ENCODE peak calls at places on chromosomes 11 and 22, in five cellular contexts. L is activated CD4-positive, CD25-positive, alpha-beta regulatory T cell; Q is Calu3; C is CMK; B is neural progenitor cell. G is an unnamed sample.

GRCh38 chr11:111298466-111299110 is at the start of gene POU2AF3:
- DNase-seq in L (no peak), Q (no peak), C (no peak), B (no peak), G (no peak)

GRCh38 chr11:119295178-119295577 is 21.8 kb downstream of the MCAM start:
- DNase-seq in L (no peak), Q (no peak), C (no peak), B (no peak), G (no peak)

GRCh38 chr11:130554241-130555055 is 106.0 kb downstream of the ADAMTS15 start:
- DNase-seq in L (no peak), Q (no peak), C (no peak), B (no peak), G (no peak)

GRCh38 chr22:38572065-38572464 is 2.1 kb upstream of the DMC1 start:
- DNase-seq in L (peak; percentile 2), Q (peak; percentile 48), C (peak; percentile 17), B (peak; percentile 69), G (peak; percentile 62)

GRCh38 chr11:116145187-116145865 is 627.5 kb downstream of the BUD13 start:
- DNase-seq in L (no peak), Q (no peak), C (no peak), B (no peak), G (no peak)

GRCh38 chr11:57336111-57336666 is 497 bp upstream of the SSRP1 start:
- DNase-seq in L (no peak), Q (no peak), C (no peak), B (no peak), G (no peak)

GRCh38 chr11:46363455-46363920 is 16.2 kb downstream of the DGKZ start:
- DNase-seq in L (no peak), Q (peak; percentile 93), C (no peak), B (no peak), G (no peak)

GRCh38 chr22:43293661-43294392 is 49.3 kb downstream of the SCUBE1 start:
- DNase-seq in L (no peak), Q (no peak), C (no peak), B (peak; percentile 26), G (peak; percentile 72)

GRCh38 chr11:32830413-32830738 is 649 bp downstream of the PRRG4 start:
- DNase-seq in L (no peak), Q (peak; percentile 63), C (no peak), B (no peak), G (no peak)

GRCh38 chr11:117520201-117520600 is 192.5 kb downstream of the CEP164 start:
- DNase-seq in L (no peak), Q (no peak), C (no peak), B (no peak), G (no peak)

GRCh38 chr11:76658231-76658630 is 12.3 kb downstream of the LRRC32 start:
- DNase-seq in L (no peak), Q (no peak), C (no peak), B (no peak), G (no peak)

GRCh38 chr11:85589373-85589772 is 37.8 kb downstream of the DLG2 start:
- DNase-seq in L (no peak), Q (no peak), C (no peak), B (peak; percentile 58), G (no peak)

GRCh38 chr11:117885777-117886176 is 9.3 kb upstream of the FXYD6 start:
- DNase-seq in L (no peak), Q (no peak), C (no peak), B (no peak), G (no peak)

GRCh38 chr11:64078905-64079304 is 43.2 kb downstream of the FLRT1 start:
- DNase-seq in L (no peak), Q (no peak), C (no peak), B (no peak), G (no peak)

GRCh38 chr22:19224985-19225384 is 46.4 kb upstream of the SLC25A1 start:
- DNase-seq in L (no peak), Q (no peak), C (no peak), B (no peak), G (no peak)

GRCh38 chr11:35036642-35037041 is 102.3 kb upstream of the CD44 start:
- DNase-seq in L (no peak), Q (no peak), C (no peak), B (no peak), G (no peak)

GRCh38 chr11:70699294-70700221 is 301.2 kb downstream of the CTTN start:
- DNase-seq in L (no peak), Q (no peak), C (no peak), B (peak; percentile 78), G (no peak)

GRCh38 chr11:61477734-61478148 is 30.8 kb upstream of the LRRC10B start:
- DNase-seq in L (peak; percentile 45), Q (peak; percentile 60), C (no peak), B (peak; percentile 79), G (peak; percentile 33)

GRCh38 chr11:62721994-62722393 is 5.3 kb downstream of the HNRNPUL2 start:
- DNase-seq in L (no peak), Q (no peak), C (no peak), B (peak; percentile 51), G (no peak)

GRCh38 chr11:69957849-69958248 is 120.3 kb upstream of the ANO1 start:
- DNase-seq in L (no peak), Q (no peak), C (no peak), B (no peak), G (no peak)

GRCh38 chr11:78100276-78101040 is 20.8 kb upstream of the NDUFC2 start:
- DNase-seq in L (no peak), Q (no peak), C (no peak), B (no peak), G (no peak)

GRCh38 chr22:44331881-44332714 is 19.3 kb upstream of the SHISAL1 start:
- DNase-seq in L (no peak), Q (no peak), C (no peak), B (peak; percentile 79), G (no peak)

GRCh38 chr22:40210814-40211213 is 33.1 kb downstream of the TNRC6B start:
- DNase-seq in L (no peak), Q (no peak), C (no peak), B (no peak), G (no peak)

GRCh38 chr11:111335124-111335535 is 36.8 kb downstream of the POU2AF3 start:
- DNase-seq in L (no peak), Q (no peak), C (no peak), B (no peak), G (no peak)

GRCh38 chr11:125938418-125938817 is 7.4 kb upstream of the VSIG10L2 start:
- DNase-seq in L (no peak), Q (no peak), C (no peak), B (no peak), G (no peak)

GRCh38 chr22:19352217-19352616 is 60.7 kb upstream of the CLTCL1 start:
- DNase-seq in L (no peak), Q (no peak), C (no peak), B (no peak), G (no peak)

GRCh38 chr22:19234126-19234896 is 55.8 kb upstream of the SLC25A1 start:
- DNase-seq in L (no peak), Q (no peak), C (no peak), B (no peak), G (no peak)

GRCh38 chr11:99979052-99979451 is 708.0 kb upstream of the ARHGAP42 start:
- DNase-seq in L (no peak), Q (no peak), C (no peak), B (no peak), G (no peak)

GRCh38 chr22:37231406-37232139 is 12.5 kb downstream of the RAC2 start:
- DNase-seq in L (no peak), Q (no peak), C (no peak), B (no peak), G (no peak)

GRCh38 chr11:45805305-45806071 is 539 bp downstream of the SLC35C1 start:
- DNase-seq in L (no peak), Q (peak; percentile 27), C (no peak), B (peak; percentile 70), G (no peak)

GRCh38 chr11:125931681-125932080 is 14.2 kb upstream of the VSIG10L2 start:
- DNase-seq in L (no peak), Q (no peak), C (no peak), B (no peak), G (no peak)

G was measured in tibial nerve.